ENCODE peak calls at places on chromosomes 12 and 14, in six cellular contexts. R, W, A, Q, K and X are unnamed samples.

GRCh38 chr12:109147954-109148353 is 31.6 kb downstream of the ACACB start:
- DNase-seq in K (no peak), W (no peak), R (no peak), Q (no peak), A (no peak), X (no peak)

GRCh38 chr14:73633517-73634332 is 11.1 kb upstream of the DNAL1 start:
- DNase-seq in Q (peak; percentile 80), R (peak; percentile 77), W (peak; percentile 48), K (peak; percentile 57), A (peak; percentile 84), X (peak; percentile 82)

GRCh38 chr12:16955083-16955657 is 349.2 kb upstream of the LMO3 start:
- DNase-seq in R (peak; percentile 32), A (no peak), K (no peak), W (no peak), Q (no peak), X (no peak)

GRCh38 chr12:52741378-52742195 is 35.6 kb downstream of the KRT76 start:
- DNase-seq in W (no peak), K (no peak), R (peak; percentile 51), A (peak; percentile 72), Q (peak; percentile 71), X (no peak)

GRCh38 chr12:119020377-119021360 is 39.3 kb downstream of the SRRM4 start:
- DNase-seq in A (peak; percentile 79), Q (peak; percentile 19), R (no peak), K (peak; percentile 44), W (no peak), X (no peak)

GRCh38 chr12:80763874-80764273 is 47.2 kb downstream of the MYF5 start:
- DNase-seq in A (no peak), K (peak; percentile 15), Q (no peak), W (no peak), R (peak; percentile 78), X (no peak)

GRCh38 chr12:91396296-91396695 is 213.7 kb upstream of the DCN start:
- DNase-seq in K (no peak), A (no peak), W (no peak), Q (no peak), R (no peak), X (no peak)

GRCh38 chr14:33567736-33568124 is 383.1 kb downstream of the EGLN3 start:
- DNase-seq in R (peak; percentile 81), Q (no peak), K (no peak), A (no peak), W (no peak), X (no peak)

GRCh38 chr12:910416-910815 is 39.1 kb downstream of the RAD52 start:
- DNase-seq in A (no peak), W (no peak), K (no peak), R (no peak), Q (no peak), X (no peak)

GRCh38 chr14:100676089-100676685 is 50.5 kb upstream of the DLK1 start:
- DNase-seq in K (no peak), W (no peak), Q (no peak), R (no peak), A (no peak), X (no peak)

GRCh38 chr14:61179776-61180398 is 101.3 kb downstream of the TMEM30B start:
- DNase-seq in Q (no peak), A (no peak), R (peak; percentile 60), K (no peak), W (no peak), X (no peak)

GRCh38 chr12:132186208-132186856 is 42.1 kb downstream of the NOC4L start:
- DNase-seq in Q (no peak), W (no peak), A (no peak), K (no peak), R (no peak), X (peak; percentile 65)

GRCh38 chr12:98373982-98374381 is 141.4 kb upstream of the TMPO start:
- DNase-seq in Q (no peak), A (no peak), R (peak; percentile 8), W (no peak), K (no peak), X (no peak)

GRCh38 chr12:52148541-52149181 is 43.2 kb downstream of the KRT80 start:
- DNase-seq in W (no peak), R (no peak), A (peak; percentile 87), K (no peak), Q (no peak), X (peak; percentile 95)

GRCh38 chr14:71675126-71675901 is 256.9 kb upstream of the RGS6 start:
- DNase-seq in R (no peak), W (no peak), K (peak; percentile 57), A (no peak), Q (no peak), X (no peak)

GRCh38 chr12:88868062-88868461 is 287.8 kb upstream of the KITLG start:
- DNase-seq in Q (no peak), W (no peak), K (no peak), R (no peak), A (no peak), X (no peak)

GRCh38 chr12:111405856-111406473 is at the start of gene SH2B3:
- DNase-seq in W (no peak), Q (no peak), K (peak; percentile 76), A (no peak), R (no peak), X (no peak)

GRCh38 chr12:21773263-21773741 is 1.2 kb downstream of the KCNJ8 start:
- DNase-seq in K (peak; percentile 87), A (peak; percentile 67), W (no peak), Q (no peak), R (no peak), X (peak; percentile 78)

GRCh38 chr14:36105401-36105800 is 71.1 kb downstream of the PTCSC3 start:
- DNase-seq in A (no peak), Q (no peak), R (no peak), K (no peak), W (no peak), X (no peak)
- TF ChIP-seq CTCF in A (no peak), Q (no peak), R (peak; percentile 18), K (no peak), W (no peak), X (peak; percentile 35)

GRCh38 chr12:93570552-93571359 is 1.7 kb upstream of the SOCS2 start:
- DNase-seq in R (peak; percentile 91), W (no peak), A (peak; percentile 98), Q (peak; percentile 90), K (peak; percentile 82), X (peak; percentile 99)

GRCh38 chr12:93573552-93574223 is 1.2 kb downstream of the SOCS2 start:
- DNase-seq in R (peak; percentile 40), W (no peak), K (no peak), Q (peak; percentile 23), A (no peak), X (no peak)

GRCh38 chr12:93572712-93573551 is 457 bp downstream of the SOCS2 start:
- DNase-seq in Q (peak; percentile 43), W (no peak), R (peak; percentile 32), A (peak; percentile 68), K (peak; percentile 43), X (peak; percentile 81)

GRCh38 chr12:93571360-93571853 is 1.1 kb upstream of the SOCS2 start:
- DNase-seq in R (peak; percentile 45), W (no peak), A (peak; percentile 87), Q (peak; percentile 73), K (peak; percentile 67), X (peak; percentile 92)

DNA sequence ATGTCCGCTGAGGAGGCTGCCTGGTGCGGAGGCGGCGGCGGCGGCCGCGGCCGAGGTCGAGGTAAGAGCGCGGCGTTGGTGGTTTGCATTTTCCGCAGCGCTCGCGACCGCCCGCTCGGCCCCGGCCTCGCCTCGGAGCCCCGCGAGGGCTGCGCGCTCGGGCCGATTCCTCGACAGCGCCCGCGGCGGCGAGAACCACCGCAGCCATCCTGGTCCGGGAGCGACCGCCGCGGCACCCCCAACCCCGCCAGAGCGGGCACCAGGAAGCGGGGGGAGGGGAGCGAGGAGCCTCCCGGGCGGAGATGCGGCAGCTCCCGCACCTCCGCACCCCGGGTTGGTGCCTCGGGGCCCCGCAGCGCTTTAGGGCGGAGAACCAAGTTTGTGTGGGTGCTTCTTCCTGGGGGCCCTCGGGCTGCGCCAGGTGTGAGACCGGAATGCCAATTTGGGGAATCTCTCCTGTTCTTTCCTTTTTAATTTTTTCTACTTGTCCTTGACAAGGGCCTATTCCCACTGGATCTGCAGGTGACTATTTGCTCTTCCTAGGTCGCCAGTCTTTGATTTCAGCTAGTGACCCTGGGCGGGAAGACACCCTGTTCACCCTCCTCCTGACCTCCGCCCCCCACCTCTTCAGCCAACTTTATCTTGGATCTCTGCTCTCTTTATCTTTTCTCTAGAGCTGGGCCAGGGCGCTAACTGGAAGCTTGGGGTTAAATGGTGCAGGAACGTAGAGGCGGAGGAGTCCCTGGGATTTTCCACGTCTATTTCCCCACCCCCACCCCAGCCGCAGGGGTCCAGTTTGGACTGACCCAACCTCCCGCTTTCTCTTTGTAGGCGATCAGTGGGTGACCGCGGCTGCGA is at the start of gene SOCS2:
- DNase-seq in W (no peak), Q (peak; percentile 61), K (peak; percentile 37), R (no peak), A (peak; percentile 73), X (peak; percentile 79)
- TF ChIP-seq CTCF in W (no peak), Q (no peak), K (no peak), R (no peak), A (no peak), X (no peak)

GRCh38 chr14:52148371-52148770 is 79.5 kb upstream of the NID2 start:
- DNase-seq in W (no peak), A (no peak), K (no peak), R (no peak), Q (no peak), X (no peak)

GRCh38 chr14:52142504-52142903 is 73.6 kb upstream of the NID2 start:
- DNase-seq in Q (no peak), R (no peak), A (no peak), W (no peak), K (no peak), X (no peak)

GRCh38 chr14:52150162-52150561 is 81.3 kb upstream of the NID2 start:
- DNase-seq in R (no peak), W (no peak), Q (no peak), K (no peak), A (no peak), X (no peak)

DNA sequence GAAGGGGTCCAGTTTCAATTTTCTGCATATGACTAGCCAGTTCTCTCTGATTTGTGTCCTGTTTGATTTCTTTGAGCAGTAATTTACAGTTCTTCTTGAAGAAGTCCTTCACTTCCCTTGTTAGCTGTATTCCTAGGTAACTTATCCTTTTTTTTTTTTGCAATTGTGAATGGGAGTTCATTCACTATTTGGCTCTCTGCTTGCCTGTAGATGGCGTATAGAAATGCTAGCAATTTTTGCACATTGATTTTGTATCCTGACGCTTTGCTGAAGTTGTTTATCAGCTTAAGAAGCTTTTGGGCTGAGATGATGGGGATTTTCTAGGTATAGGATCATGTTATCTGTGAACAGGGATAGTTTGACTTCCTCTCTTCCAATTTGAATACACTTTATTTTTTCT is 77.6 kb upstream of the NID2 start:
- DNase-seq in A (no peak), R (no peak), Q (no peak), W (no peak), K (no peak), X (no peak)
- TF ChIP-seq CTCF in A (no peak), R (peak; percentile 29), Q (no peak), W (no peak), K (peak; percentile 30), X (no peak)

DNA sequence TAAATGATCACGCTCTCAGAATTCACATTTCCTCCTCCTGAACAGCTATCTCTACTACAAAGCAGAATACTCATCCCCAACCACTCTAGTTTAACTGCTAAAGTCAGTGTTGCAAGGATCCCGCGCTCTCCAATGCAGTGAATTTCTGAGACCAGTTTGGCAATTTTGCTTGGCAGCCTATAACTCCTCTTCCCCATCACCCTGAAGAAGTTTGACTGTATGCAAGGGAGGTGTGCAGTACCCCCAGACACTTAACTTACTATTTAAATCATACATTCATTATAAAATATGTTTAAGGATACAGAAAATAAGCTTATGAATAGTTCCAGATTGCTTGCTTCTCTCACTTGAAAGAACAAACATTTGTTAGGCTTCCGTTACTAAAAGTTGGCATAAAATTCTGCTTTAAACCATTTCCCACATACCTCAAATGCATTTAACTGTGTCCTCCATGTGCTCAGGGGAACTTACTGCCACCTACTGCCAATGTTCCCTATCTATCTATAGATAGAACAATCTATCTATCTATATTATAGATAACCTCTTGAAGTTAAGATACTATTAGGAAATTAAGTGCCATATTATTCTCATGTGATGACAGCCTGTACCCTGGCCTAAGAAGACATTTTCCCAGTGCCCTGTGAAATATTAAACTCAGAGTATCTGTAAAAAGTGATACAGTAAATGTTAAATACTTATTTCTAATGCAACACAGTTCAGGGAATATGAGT is 2.4 kb downstream of the LGR5 start:
- DNase-seq in R (no peak), A (no peak), W (no peak), K (no peak), Q (no peak), X (no peak)
- TF ChIP-seq CTCF in R (no peak), A (no peak), W (no peak), K (peak; percentile 35), Q (no peak), X (no peak)